ENCODE peak calls at places on chromosome 12, in seven cellular contexts. M is omental fat pad; Q is H54; D is nucleus accumbens; X is activated CD8-positive, alpha-beta memory T cell treated with anti-CD3 and anti-CD28 coated beads, Interleukin-2, amount 50 U/mL, for 4 hours; A is choroid plexus epithelial cell; V is stimulated activated CD4-positive, alpha-beta T cell treated with anti-CD3 and anti-CD28 coated beads, TNF-alpha, amount 100 ng/mL, for 48 hours. W is an unnamed sample.

GRCh38 chr12:18643673-18644072 is 94.1 kb downstream of the PLCZ1 start:
- DNase-seq in M (no peak), Q (no peak), D (no peak), X (no peak), A (peak), V (no peak), W (no peak)

GRCh38 chr12:131783915-131784541 is 44.2 kb upstream of the MMP17 start:
- DNase-seq in M (no peak), Q (peak), D (no peak), X (no peak), A (peak), V (no peak), W (peak)

GRCh38 chr12:38053655-38054464 is 262.7 kb upstream of the ALG10B start:
- DNase-seq in M (no peak), Q (no peak), D (no peak), X (no peak), A (no peak), V (no peak), W (no peak)

GRCh38 chr12:41701943-41702601 is 442.6 kb downstream of the GXYLT1 start:
- DNase-seq in M (no peak), Q (no peak), D (no peak), X (no peak), A (no peak), V (no peak), W (no peak)

GRCh38 chr12:78929075-78929418 is 64.5 kb downstream of the SYT1 start:
- DNase-seq in M (no peak), Q (no peak), D (no peak), X (no peak), A (no peak), V (no peak), W (no peak)

GRCh38 chr12:113063396-113064350 is 7.1 kb downstream of the DTX1 start:
- DNase-seq in M (no peak), Q (no peak), D (no peak), X (no peak), A (no peak), V (no peak), W (no peak)

GRCh38 chr12:114166360-114166759 is 200.2 kb upstream of the RBM19 start:
- DNase-seq in M (no peak), Q (no peak), D (peak), X (no peak), A (no peak), V (no peak), W (no peak)

GRCh38 chr12:124053855-124054254 is 80.8 kb downstream of the ZNF664 start:
- DNase-seq in M (no peak), Q (no peak), D (peak), X (no peak), A (peak), V (no peak), W (no peak)

GRCh38 chr12:109777544-109777943 is 55.7 kb downstream of the TRPV4 start:
- DNase-seq in M (no peak), Q (peak), D (no peak), X (no peak), A (peak), V (peak), W (peak)

GRCh38 chr12:28440209-28440608 is 250.0 kb downstream of the CCDC91 start:
- DNase-seq in M (no peak), Q (no peak), D (no peak), X (no peak), A (peak), V (no peak), W (no peak)

GRCh38 chr12:32907166-32907565 is 10.6 kb upstream of the PKP2 start:
- DNase-seq in M (no peak), Q (no peak), D (no peak), X (no peak), A (no peak), V (no peak), W (no peak)

GRCh38 chr12:124387510-124387855 is 92.6 kb downstream of the RFLNA start:
- DNase-seq in M (no peak), Q (no peak), D (no peak), X (no peak), A (no peak), V (no peak), W (no peak)

GRCh38 chr12:52366738-52367485 is at the start of gene KRT85:
- DNase-seq in M (no peak), Q (no peak), D (no peak), X (no peak), A (no peak), V (no peak), W (no peak)

GRCh38 chr12:122944588-122944987 is 21.7 kb downstream of the ABCB9 start:
- DNase-seq in M (no peak), Q (peak), D (peak), X (no peak), A (peak), V (no peak), W (peak)

GRCh38 chr12:28129031-28129430 is 61.2 kb upstream of the CCDC91 start:
- DNase-seq in M (no peak), Q (no peak), D (no peak), X (no peak), A (no peak), V (no peak), W (no peak)

GRCh38 chr12:107130830-107131760 is 37.7 kb upstream of the CRY1 start:
- DNase-seq in M (no peak), Q (no peak), D (no peak), X (no peak), A (no peak), V (no peak), W (no peak)

GRCh38 chr12:70664463-70664862 is 27.2 kb upstream of the PTPRB start:
- DNase-seq in M (no peak), Q (peak), D (peak), X (no peak), A (peak), V (no peak), W (no peak)

GRCh38 chr12:40229690-40230651 is 5.2 kb downstream of the LRRK2 start:
- DNase-seq in M (no peak), Q (no peak), D (no peak), X (no peak), A (no peak), V (no peak), W (no peak)

GRCh38 chr12:65306603-65307501 is 28.4 kb downstream of the MSRB3 start:
- DNase-seq in M (no peak), Q (peak), D (no peak), X (no peak), A (peak), V (no peak), W (no peak)

GRCh38 chr12:102920271-102920670 is 3.2 kb upstream of the PAH start:
- DNase-seq in M (no peak), Q (no peak), D (no peak), X (no peak), A (no peak), V (no peak), W (no peak)

GRCh38 chr12:111785651-111786050 is 18.9 kb downstream of the ALDH2 start:
- DNase-seq in M (no peak), Q (no peak), D (no peak), X (no peak), A (no peak), V (no peak), W (no peak)

GRCh38 chr12:15540469-15540872 is 218.2 kb downstream of the PTPRO start:
- DNase-seq in M (no peak), Q (no peak), D (no peak), X (no peak), A (no peak), V (no peak), W (no peak)

GRCh38 chr12:5138256-5138655 is 94.6 kb downstream of the KCNA5 start:
- DNase-seq in M (no peak), Q (no peak), D (no peak), X (no peak), A (no peak), V (no peak), W (no peak)

GRCh38 chr12:15534322-15534721 is 212.0 kb downstream of the PTPRO start:
- DNase-seq in M (no peak), Q (no peak), D (no peak), X (no peak), A (peak), V (no peak), W (no peak)

GRCh38 chr12:57724936-57725740 is 13.4 kb downstream of the AGAP2 start:
- DNase-seq in M (no peak), Q (no peak), D (no peak), X (no peak), A (no peak), V (no peak), W (no peak)

GRCh38 chr12:68468036-68468435 is 135.9 kb upstream of the MDM1 start:
- DNase-seq in M (no peak), Q (no peak), D (no peak), X (no peak), A (no peak), V (no peak), W (no peak)

GRCh38 chr12:4307593-4308333 is 13.2 kb upstream of the TIGAR start:
- DNase-seq in M (peak), Q (peak), D (no peak), X (no peak), A (peak), V (no peak), W (peak)

GRCh38 chr12:119781804-119782203 is 95.3 kb downstream of the CIT start:
- DNase-seq in M (no peak), Q (no peak), D (no peak), X (no peak), A (no peak), V (no peak), W (no peak)

GRCh38 chr12:15230751-15231150 is 9.5 kb upstream of the RERG start:
- DNase-seq in M (no peak), Q (no peak), D (no peak), X (no peak), A (peak), V (no peak), W (no peak)

GRCh38 chr12:131830335-131831020 is 2.3 kb downstream of the MMP17 start:
- DNase-seq in M (peak), Q (peak), D (peak), X (no peak), A (peak), V (no peak), W (peak)

GRCh38 chr12:80183939-80184338 is 84.6 kb downstream of the OTOGL start:
- DNase-seq in M (no peak), Q (no peak), D (no peak), X (no peak), A (peak), V (no peak), W (no peak)

W was measured in T1000.